ENCODE peak calls at places on chromosomes 12 and 14, in seven cellular contexts. I, M, X, Y, T, Q and C are unnamed samples.

GRCh38 chr12:81080431-81080983 is 2.6 kb downstream of the ACSS3 start:
- DNase-seq in I (no peak), M (no peak), X (no peak), Y (no peak), T (no peak), Q (no peak), C (no peak)

GRCh38 chr14:33062476-33062875 is 123.8 kb downstream of the NPAS3 start:
- DNase-seq in I (no peak), M (no peak), X (no peak), Y (no peak), T (no peak), Q (no peak), C (no peak)

GRCh38 chr14:104650057-104650980 is 39.1 kb upstream of the INF2 start:
- DNase-seq in I (peak; percentile 11), M (peak; percentile 25), X (no peak), Y (peak; percentile 55), T (peak; percentile 18), Q (peak; percentile 91), C (no peak)

GRCh38 chr12:55073043-55074022 is 52.9 kb upstream of the OR9K2 start:
- DNase-seq in I (peak; percentile 60), M (peak; percentile 79), X (no peak), Y (peak; percentile 63), T (peak; percentile 25), Q (peak; percentile 70), C (peak; percentile 11)

GRCh38 chr12:91380651-91381050 is 198.0 kb upstream of the DCN start:
- DNase-seq in I (no peak), M (peak; percentile 36), X (no peak), Y (no peak), T (no peak), Q (no peak), C (no peak)

GRCh38 chr12:96235497-96235826 is 41.3 kb downstream of the ELK3 start:
- DNase-seq in I (no peak), M (no peak), X (no peak), Y (peak; percentile 33), T (no peak), Q (no peak), C (no peak)

GRCh38 chr12:66052988-66053615 is 77.4 kb downstream of the LLPH start:
- DNase-seq in I (no peak), M (no peak), X (no peak), Y (no peak), T (no peak), Q (no peak), C (no peak)

GRCh38 chr14:102579696-102580551 is 12.5 kb upstream of the RCOR1 start:
- DNase-seq in I (peak; percentile 86), M (peak; percentile 77), X (peak; percentile 62), Y (peak; percentile 40), T (no peak), Q (no peak), C (no peak)

GRCh38 chr12:3473844-3474243 is 17.2 kb upstream of the PRMT8 start:
- DNase-seq in I (no peak), M (no peak), X (no peak), Y (no peak), T (no peak), Q (no peak), C (no peak)

GRCh38 chr12:6193853-6194815 is 6.1 kb upstream of the CD9 start:
- DNase-seq in I (no peak), M (peak; percentile 88), X (no peak), Y (no peak), T (no peak), Q (no peak), C (no peak)

GRCh38 chr14:89915114-89915878 is 39.2 kb downstream of the EFCAB11 start:
- DNase-seq in I (peak; percentile 69), M (peak; percentile 76), X (peak; percentile 18), Y (peak; percentile 83), T (peak; percentile 67), Q (peak; percentile 67), C (peak; percentile 27)

GRCh38 chr14:89509891-89510290 is 92.9 kb upstream of the FOXN3 start:
- DNase-seq in I (no peak), M (no peak), X (no peak), Y (peak; percentile 57), T (no peak), Q (no peak), C (no peak)

GRCh38 chr12:70403827-70404226 is 37.7 kb downstream of the KCNMB4 start:
- DNase-seq in I (no peak), M (no peak), X (no peak), Y (no peak), T (no peak), Q (no peak), C (no peak)

GRCh38 chr14:77565289-77566081 is 51.0 kb downstream of the SPTLC2 start:
- DNase-seq in I (no peak), M (peak; percentile 58), X (no peak), Y (no peak), T (no peak), Q (no peak), C (no peak)

GRCh38 chr14:25375639-25376038 is 325.7 kb upstream of the STXBP6 start:
- DNase-seq in I (no peak), M (no peak), X (no peak), Y (no peak), T (no peak), Q (no peak), C (no peak)

GRCh38 chr14:51576112-51576420 is 75.6 kb upstream of the FRMD6 start:
- DNase-seq in I (no peak), M (no peak), X (no peak), Y (peak; percentile 80), T (no peak), Q (no peak), C (no peak)

GRCh38 chr12:107244584-107244983 is 151.2 kb upstream of the CRY1 start:
- DNase-seq in I (no peak), M (no peak), X (no peak), Y (no peak), T (no peak), Q (no peak), C (no peak)

GRCh38 chr14:95291859-95292542 is 27.7 kb downstream of the CLMN start:
- DNase-seq in I (no peak), M (peak; percentile 87), X (no peak), Y (peak; percentile 73), T (no peak), Q (no peak), C (no peak)

GRCh38 chr12:6765634-6766581 is at the start of gene PTMS:
- DNase-seq in I (peak; percentile 82), M (peak; percentile 88), X (peak; percentile 59), Y (peak; percentile 96), T (no peak), Q (no peak), C (peak; percentile 32)

GRCh38 chr12:13661005-13661887 is 320.2 kb downstream of the GRIN2B start:
- DNase-seq in I (peak; percentile 1), M (peak; percentile 55), X (peak; percentile 4), Y (peak; percentile 43), T (no peak), Q (peak; percentile 27), C (peak; percentile 2)

GRCh38 chr12:27331299-27331926 is 1.2 kb upstream of the BMAL2 start:
- DNase-seq in I (peak; percentile 93), M (peak; percentile 99), X (peak; percentile 80), Y (peak; percentile 96), T (no peak), Q (no peak), C (no peak)

GRCh38 chr14:61211476-61212262 is 69.5 kb downstream of the TMEM30B start:
- DNase-seq in I (no peak), M (no peak), X (no peak), Y (no peak), T (no peak), Q (no peak), C (no peak)

GRCh38 chr14:93941293-93941910 is 14.3 kb downstream of the FAM181A start:
- DNase-seq in I (peak; percentile 63), M (peak; percentile 88), X (peak; percentile 52), Y (peak; percentile 85), T (no peak), Q (no peak), C (no peak)

GRCh38 chr12:18479266-18479665 is 217.9 kb downstream of the PIK3C2G start:
- DNase-seq in I (no peak), M (peak; percentile 96), X (no peak), Y (no peak), T (no peak), Q (no peak), C (no peak)

GRCh38 chr12:109036975-109037374 is 15.4 kb upstream of the USP30 start:
- DNase-seq in I (no peak), M (no peak), X (no peak), Y (no peak), T (no peak), Q (no peak), C (no peak)

GRCh38 chr12:107287436-107288413 is 194.4 kb upstream of the CRY1 start:
- DNase-seq in I (no peak), M (peak; percentile 69), X (no peak), Y (peak; percentile 27), T (no peak), Q (no peak), C (no peak)

GRCh38 chr12:124754949-124755800 is 108.5 kb downstream of the SCARB1 start:
- DNase-seq in I (peak; percentile 78), M (no peak), X (peak; percentile 88), Y (peak; percentile 87), T (peak; percentile 7), Q (no peak), C (peak; percentile 99)

GRCh38 chr12:131713349-131713748 is 2.5 kb downstream of the SFSWAP start:
- DNase-seq in I (no peak), M (no peak), X (no peak), Y (no peak), T (no peak), Q (no peak), C (no peak)

GRCh38 chr12:46946137-46946536 is 120.3 kb upstream of the SLC38A4 start:
- DNase-seq in I (peak; percentile 88), M (peak; percentile 91), X (no peak), Y (no peak), T (no peak), Q (no peak), C (no peak)

GRCh38 chr12:95699579-95699978 is 91.0 kb downstream of the NTN4 start:
- DNase-seq in I (no peak), M (no peak), X (no peak), Y (no peak), T (no peak), Q (no peak), C (no peak)

GRCh38 chr14:31239673-31240072 is 32.1 kb upstream of the HECTD1 start:
- DNase-seq in I (no peak), M (no peak), X (no peak), Y (no peak), T (no peak), Q (no peak), C (no peak)

GRCh38 chr12:53700567-53700966 is 24.7 kb upstream of the ATP5MC2 start:
- DNase-seq in I (no peak), M (no peak), X (no peak), Y (no peak), T (no peak), Q (no peak), C (no peak)

GRCh38 chr14:97196336-97196735 is 399.2 kb downstream of the VRK1 start:
- DNase-seq in I (no peak), M (no peak), X (no peak), Y (no peak), T (no peak), Q (no peak), C (no peak)

GRCh38 chr12:127145929-127146789 is 1120.8 kb upstream of the TMEM132C start:
- DNase-seq in I (no peak), M (peak; percentile 64), X (no peak), Y (peak; percentile 72), T (no peak), Q (no peak), C (peak; percentile 22)

GRCh38 chr12:112798019-112798760 is 6.6 kb downstream of the RPH3A start:
- DNase-seq in I (no peak), M (no peak), X (no peak), Y (no peak), T (peak; percentile 31), Q (no peak), C (peak; percentile 29)